ENCODE peak calls at places on chromosomes 13 and 19, in five cellular contexts. One of them, this sample, is unnamed.

GRCh38 chr19:18700501-18701249 is 17.2 kb downstream of the CRTC1 start:
- DNase-seq in Peyer's patch: peak
- DNase-seq in fibroblast of the aortic adventitia: peak
- DNase-seq in foreskin fibroblast: peak
- DNase-seq in psoas muscle: peak
- DNase-seq in this sample: peak

GRCh38 chr19:48506138-48506733 is 5.4 kb downstream of the LMTK3 start:
- DNase-seq in Peyer's patch: no peak
- DNase-seq in fibroblast of the aortic adventitia: peak
- DNase-seq in foreskin fibroblast: no peak
- DNase-seq in psoas muscle: no peak
- DNase-seq in this sample: no peak

GRCh38 chr13:97266734-97267417 is 44.7 kb downstream of the MBNL2 start:
- DNase-seq in Peyer's patch: no peak
- DNase-seq in fibroblast of the aortic adventitia: no peak
- DNase-seq in foreskin fibroblast: no peak
- DNase-seq in psoas muscle: no peak
- DNase-seq in this sample: no peak

GRCh38 chr19:36151144-36152051 is 849 bp downstream of the COX7A1 start:
- DNase-seq in Peyer's patch: peak
- DNase-seq in fibroblast of the aortic adventitia: no peak
- DNase-seq in foreskin fibroblast: no peak
- DNase-seq in psoas muscle: peak
- DNase-seq in this sample: no peak

GRCh38 chr19:44603201-44603945 is 10.0 kb upstream of the IGSF23 start:
- DNase-seq in Peyer's patch: no peak
- DNase-seq in fibroblast of the aortic adventitia: peak
- DNase-seq in foreskin fibroblast: peak
- DNase-seq in psoas muscle: no peak
- DNase-seq in this sample: no peak

GRCh38 chr19:3780786-3781304 is 5.3 kb downstream of the MATK start:
- DNase-seq in Peyer's patch: no peak
- DNase-seq in fibroblast of the aortic adventitia: no peak
- DNase-seq in foreskin fibroblast: no peak
- DNase-seq in psoas muscle: no peak
- DNase-seq in this sample: no peak

GRCh38 chr13:69857188-69857821 is 250.3 kb upstream of the ATXN8OS start:
- DNase-seq in Peyer's patch: no peak
- DNase-seq in fibroblast of the aortic adventitia: peak
- DNase-seq in foreskin fibroblast: no peak
- DNase-seq in psoas muscle: no peak
- DNase-seq in this sample: no peak

GRCh38 chr13:29498426-29499040 is 97.0 kb downstream of the SLC7A1 start:
- DNase-seq in Peyer's patch: no peak
- DNase-seq in fibroblast of the aortic adventitia: no peak
- DNase-seq in foreskin fibroblast: no peak
- DNase-seq in psoas muscle: no peak
- DNase-seq in this sample: no peak

GRCh38 chr13:76148926-76149325 is 512.8 kb downstream of the LMO7 start:
- DNase-seq in Peyer's patch: no peak
- DNase-seq in fibroblast of the aortic adventitia: peak
- DNase-seq in foreskin fibroblast: peak
- DNase-seq in psoas muscle: no peak
- DNase-seq in this sample: no peak

GRCh38 chr13:40114305-40114896 is 458.9 kb downstream of the COG6 start:
- DNase-seq in Peyer's patch: no peak
- DNase-seq in fibroblast of the aortic adventitia: no peak
- DNase-seq in foreskin fibroblast: no peak
- DNase-seq in psoas muscle: no peak
- DNase-seq in this sample: no peak

GRCh38 chr19:8831832-8832131 is 322 bp downstream of the ZNF558 start:
- DNase-seq in Peyer's patch: no peak
- DNase-seq in fibroblast of the aortic adventitia: no peak
- DNase-seq in foreskin fibroblast: no peak
- DNase-seq in psoas muscle: no peak
- DNase-seq in this sample: no peak

GRCh38 chr13:42064259-42064658 is 15.8 kb downstream of the DGKH start:
- DNase-seq in Peyer's patch: no peak
- DNase-seq in fibroblast of the aortic adventitia: peak
- DNase-seq in foreskin fibroblast: peak
- DNase-seq in psoas muscle: no peak
- DNase-seq in this sample: no peak

GRCh38 chr19:18098891-18099622 is 1.5 kb downstream of the MAST3 start:
- DNase-seq in Peyer's patch: peak
- DNase-seq in fibroblast of the aortic adventitia: no peak
- DNase-seq in foreskin fibroblast: no peak
- DNase-seq in psoas muscle: no peak
- DNase-seq in this sample: no peak

GRCh38 chr19:18776736-18777135 is 14.4 kb downstream of the COMP start:
- DNase-seq in Peyer's patch: no peak
- DNase-seq in fibroblast of the aortic adventitia: peak
- DNase-seq in foreskin fibroblast: peak
- DNase-seq in psoas muscle: peak
- DNase-seq in this sample: no peak

GRCh38 chr19:40673377-40673776 is 17.1 kb downstream of the NUMBL start:
- DNase-seq in Peyer's patch: no peak
- DNase-seq in fibroblast of the aortic adventitia: no peak
- DNase-seq in foreskin fibroblast: no peak
- DNase-seq in psoas muscle: no peak
- DNase-seq in this sample: no peak

GRCh38 chr13:24540236-24541126 is 27.9 kb upstream of the PARP4 start:
- DNase-seq in Peyer's patch: no peak
- DNase-seq in fibroblast of the aortic adventitia: no peak
- DNase-seq in foreskin fibroblast: no peak
- DNase-seq in psoas muscle: no peak
- DNase-seq in this sample: peak

GRCh38 chr13:27660511-27660910 is 38.8 kb downstream of the POLR1D start:
- DNase-seq in Peyer's patch: no peak
- DNase-seq in fibroblast of the aortic adventitia: no peak
- DNase-seq in foreskin fibroblast: no peak
- DNase-seq in psoas muscle: no peak
- DNase-seq in this sample: no peak

GRCh38 chr13:99351772-99352171 is 44.6 kb upstream of the GPR183 start:
- DNase-seq in Peyer's patch: no peak
- DNase-seq in fibroblast of the aortic adventitia: no peak
- DNase-seq in foreskin fibroblast: no peak
- DNase-seq in psoas muscle: no peak
- DNase-seq in this sample: no peak

GRCh38 chr19:56299688-56300087 is 15.0 kb downstream of the ZSCAN5A start:
- DNase-seq in Peyer's patch: no peak
- DNase-seq in fibroblast of the aortic adventitia: no peak
- DNase-seq in foreskin fibroblast: no peak
- DNase-seq in psoas muscle: no peak
- DNase-seq in this sample: no peak

GRCh38 chr19:56304243-56304642 is 10.4 kb downstream of the ZSCAN5A start:
- DNase-seq in Peyer's patch: no peak
- DNase-seq in fibroblast of the aortic adventitia: no peak
- DNase-seq in foreskin fibroblast: no peak
- DNase-seq in psoas muscle: no peak
- DNase-seq in this sample: no peak

GRCh38 chr19:56301886-56302620 is 12.6 kb downstream of the ZSCAN5A start:
- DNase-seq in Peyer's patch: no peak
- DNase-seq in fibroblast of the aortic adventitia: no peak
- DNase-seq in foreskin fibroblast: no peak
- DNase-seq in psoas muscle: no peak
- DNase-seq in this sample: no peak

GRCh38 chr19:56297010-56297409 is 17.6 kb downstream of the ZSCAN5A start:
- DNase-seq in Peyer's patch: no peak
- DNase-seq in fibroblast of the aortic adventitia: no peak
- DNase-seq in foreskin fibroblast: no peak
- DNase-seq in psoas muscle: no peak
- DNase-seq in this sample: no peak

DNA sequence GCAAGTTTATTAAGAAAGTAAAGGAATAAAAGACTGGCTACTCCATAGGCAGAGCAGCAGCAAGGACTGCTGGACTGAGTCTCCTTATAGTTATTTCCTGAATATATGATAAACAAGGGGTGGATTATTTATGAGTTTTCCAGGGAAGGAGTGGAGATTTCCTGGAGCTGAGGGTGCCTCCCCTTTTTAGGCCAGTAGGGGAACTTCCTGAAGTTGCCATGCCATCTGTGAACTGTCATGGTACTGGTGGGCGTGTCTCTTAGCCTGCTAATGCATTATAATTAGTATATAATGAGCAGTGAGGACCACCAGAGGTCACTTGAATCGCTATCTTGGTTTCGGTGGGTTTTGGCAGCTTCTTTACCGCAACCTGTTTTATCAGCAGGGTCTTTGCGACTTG is 13.5 kb downstream of the ZSCAN5A start:
- DNase-seq in Peyer's patch: no peak
- DNase-seq in fibroblast of the aortic adventitia: no peak
- DNase-seq in foreskin fibroblast: no peak
- DNase-seq in psoas muscle: no peak
- DNase-seq in this sample: no peak
- TF ChIP-seq CTCF in Peyer's patch: no peak
- TF ChIP-seq CTCF in fibroblast of the aortic adventitia: peak
- TF ChIP-seq CTCF in foreskin fibroblast: no peak
- TF ChIP-seq CTCF in psoas muscle: no peak
- TF ChIP-seq CTCF in this sample: no peak

GRCh38 chr13:22758245-22758644 is 422.5 kb upstream of the SGCG start:
- DNase-seq in Peyer's patch: no peak
- DNase-seq in fibroblast of the aortic adventitia: no peak
- DNase-seq in foreskin fibroblast: no peak
- DNase-seq in psoas muscle: no peak
- DNase-seq in this sample: no peak

GRCh38 chr13:22761709-22762108 is 419.1 kb upstream of the SGCG start:
- DNase-seq in Peyer's patch: no peak
- DNase-seq in fibroblast of the aortic adventitia: no peak
- DNase-seq in foreskin fibroblast: no peak
- DNase-seq in psoas muscle: no peak
- DNase-seq in this sample: no peak

DNA sequence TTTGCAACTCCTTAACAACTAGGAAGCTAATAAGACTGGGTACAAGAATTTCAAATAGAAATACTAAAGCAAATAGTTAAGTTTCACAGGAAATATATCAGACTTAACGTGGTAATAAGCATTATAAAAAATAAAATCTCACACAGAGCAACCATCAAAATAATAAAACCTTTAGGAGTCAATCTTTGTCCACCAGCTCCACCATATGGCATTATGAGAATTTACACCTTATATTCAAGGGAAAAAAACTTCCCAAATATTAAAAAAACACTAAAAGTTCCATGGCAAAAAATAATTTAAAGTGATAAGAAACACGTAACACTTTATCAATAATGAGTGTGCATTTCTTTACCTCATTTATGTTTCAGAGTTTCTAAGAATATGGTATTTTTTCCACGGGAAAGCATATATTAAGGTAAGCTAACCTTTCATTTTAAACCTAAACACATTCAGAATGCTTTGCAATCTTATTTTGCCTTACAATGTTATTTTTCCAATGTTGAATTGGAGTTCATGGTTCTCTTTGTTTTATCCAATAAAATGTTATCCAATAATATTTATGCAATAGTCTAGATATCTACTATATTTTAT is 423.2 kb upstream of the SGCG start:
- DNase-seq in Peyer's patch: no peak
- DNase-seq in fibroblast of the aortic adventitia: peak
- DNase-seq in foreskin fibroblast: no peak
- DNase-seq in psoas muscle: no peak
- DNase-seq in this sample: no peak
- TF ChIP-seq CTCF in Peyer's patch: no peak
- TF ChIP-seq CTCF in fibroblast of the aortic adventitia: peak
- TF ChIP-seq CTCF in foreskin fibroblast: no peak
- TF ChIP-seq CTCF in psoas muscle: no peak
- TF ChIP-seq CTCF in this sample: no peak

GRCh38 chr13:35457258-35457657 is 19.2 kb downstream of the MAB21L1 start:
- DNase-seq in Peyer's patch: no peak
- DNase-seq in fibroblast of the aortic adventitia: no peak
- DNase-seq in foreskin fibroblast: no peak
- DNase-seq in psoas muscle: no peak
- DNase-seq in this sample: no peak

GRCh38 chr13:35465345-35465744 is 11.1 kb downstream of the MAB21L1 start:
- DNase-seq in Peyer's patch: no peak
- DNase-seq in fibroblast of the aortic adventitia: no peak
- DNase-seq in foreskin fibroblast: no peak
- DNase-seq in psoas muscle: no peak
- DNase-seq in this sample: no peak

GRCh38 chr13:35455022-35455421 is 21.5 kb downstream of the MAB21L1 start:
- DNase-seq in Peyer's patch: no peak
- DNase-seq in fibroblast of the aortic adventitia: no peak
- DNase-seq in foreskin fibroblast: no peak
- DNase-seq in psoas muscle: no peak
- DNase-seq in this sample: no peak

DNA sequence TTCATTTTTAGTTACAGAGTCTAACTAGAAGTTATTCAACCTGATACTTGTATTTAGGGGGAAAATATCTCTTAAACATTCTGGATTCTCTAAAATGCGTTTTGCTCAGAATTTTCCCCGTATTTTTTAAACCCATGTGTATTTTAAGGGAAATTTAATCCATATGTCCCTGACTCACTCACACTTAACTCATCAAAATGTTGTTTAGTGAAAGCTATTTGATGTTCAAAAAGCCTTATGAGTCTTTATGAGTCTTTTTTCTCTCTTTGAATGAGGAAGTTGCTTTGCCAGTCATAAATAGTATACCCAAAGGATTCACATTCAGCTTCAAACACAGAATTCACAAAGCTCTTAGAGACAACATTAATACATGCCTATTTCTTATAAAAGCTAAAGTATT is 16.4 kb downstream of the MAB21L1 start:
- DNase-seq in Peyer's patch: no peak
- DNase-seq in fibroblast of the aortic adventitia: no peak
- DNase-seq in foreskin fibroblast: peak
- DNase-seq in psoas muscle: no peak
- DNase-seq in this sample: no peak
- TF ChIP-seq CTCF in Peyer's patch: no peak
- TF ChIP-seq CTCF in fibroblast of the aortic adventitia: no peak
- TF ChIP-seq CTCF in foreskin fibroblast: no peak
- TF ChIP-seq CTCF in psoas muscle: no peak
- TF ChIP-seq CTCF in this sample: no peak

DNA sequence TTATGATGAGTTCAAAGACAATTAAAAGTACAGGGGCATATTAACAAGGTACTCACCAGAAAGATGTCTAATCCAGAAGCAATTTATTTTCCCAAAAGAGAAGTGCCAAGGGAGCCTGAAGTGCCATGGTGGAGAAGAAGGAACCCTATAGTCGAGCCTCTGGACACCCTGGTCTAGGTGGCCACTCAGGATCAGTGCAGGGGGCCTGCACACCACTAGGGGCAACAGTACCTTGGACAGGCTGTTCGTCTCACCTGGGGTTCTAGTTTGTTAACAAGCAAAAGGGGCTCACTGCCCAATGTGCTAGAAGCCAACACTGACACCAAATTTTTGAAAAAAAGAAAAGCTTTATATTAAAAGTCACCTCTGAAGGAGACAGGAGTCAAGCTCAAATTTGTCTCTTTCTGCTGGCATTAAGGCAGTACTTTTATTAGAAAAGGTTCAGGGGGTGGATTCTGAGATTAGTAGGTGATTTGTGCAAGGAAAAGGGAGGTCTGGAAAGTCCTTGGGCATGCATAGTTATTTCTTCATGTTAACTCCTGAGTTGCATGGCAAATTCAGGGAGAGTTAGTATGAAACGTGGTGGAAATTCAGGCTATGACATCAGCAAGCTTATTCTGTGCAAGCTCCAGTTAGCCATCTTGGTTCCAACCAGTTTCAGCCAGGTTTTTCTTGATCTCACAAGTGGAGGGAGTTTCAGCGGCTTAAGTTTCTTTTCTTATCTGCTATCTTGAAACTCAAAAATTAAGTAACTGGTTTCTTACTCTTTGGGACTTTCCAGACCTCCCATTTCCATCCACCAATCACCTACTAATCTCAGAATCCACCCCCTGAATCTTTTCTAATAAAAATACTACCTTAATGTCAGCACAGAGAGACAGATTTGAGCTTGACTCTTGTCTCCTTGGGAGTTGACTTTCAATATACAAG is 884 bp upstream of the CBY2 start:
- DNase-seq in Peyer's patch: no peak
- DNase-seq in fibroblast of the aortic adventitia: peak
- DNase-seq in foreskin fibroblast: no peak
- DNase-seq in psoas muscle: no peak
- DNase-seq in this sample: no peak
- TF ChIP-seq CTCF in Peyer's patch: no peak
- TF ChIP-seq CTCF in fibroblast of the aortic adventitia: no peak
- TF ChIP-seq CTCF in foreskin fibroblast: no peak
- TF ChIP-seq CTCF in psoas muscle: no peak
- TF ChIP-seq CTCF in this sample: no peak